ENCODE peak calls at places on chromosomes 6 and 20, in five cellular contexts. One of them, this sample, is unnamed.

GRCh38 chr6:3850451-3851203 is 1.5 kb downstream of the FAM50B start:
- DNase-seq in AG04450: no peak
- DNase-seq in neural progenitor cell: no peak
- DNase-seq in nephron progenitor cell: no peak
- DNase-seq in neural crest cell: no peak
- DNase-seq in this sample: no peak

GRCh38 chr6:96611342-96611964 is 48.5 kb downstream of the FHL5 start:
- DNase-seq in AG04450: no peak
- DNase-seq in neural progenitor cell: no peak
- DNase-seq in nephron progenitor cell: no peak
- DNase-seq in neural crest cell: no peak
- DNase-seq in this sample: peak; percentile 2

GRCh38 chr6:158633127-158633526 is 11.4 kb downstream of the DYNLT1 start:
- DNase-seq in AG04450: no peak
- DNase-seq in neural progenitor cell: no peak
- DNase-seq in nephron progenitor cell: no peak
- DNase-seq in neural crest cell: no peak
- DNase-seq in this sample: no peak

GRCh38 chr20:44728835-44729342 is 13.7 kb downstream of the CCN5 start:
- DNase-seq in AG04450: no peak
- DNase-seq in neural progenitor cell: peak; percentile 36
- DNase-seq in nephron progenitor cell: no peak
- DNase-seq in neural crest cell: no peak
- DNase-seq in this sample: no peak

GRCh38 chr20:24560571-24561485 is 91.4 kb downstream of the SYNDIG1 start:
- DNase-seq in AG04450: no peak
- DNase-seq in neural progenitor cell: no peak
- DNase-seq in nephron progenitor cell: no peak
- DNase-seq in neural crest cell: no peak
- DNase-seq in this sample: no peak

GRCh38 chr6:45830441-45831139 is 185.1 kb downstream of the CLIC5 start:
- DNase-seq in AG04450: no peak
- DNase-seq in neural progenitor cell: no peak
- DNase-seq in nephron progenitor cell: no peak
- DNase-seq in neural crest cell: no peak
- DNase-seq in this sample: no peak

GRCh38 chr6:25660512-25660911 is 8.5 kb downstream of the SCGN start:
- DNase-seq in AG04450: no peak
- DNase-seq in neural progenitor cell: no peak
- DNase-seq in nephron progenitor cell: no peak
- DNase-seq in neural crest cell: no peak
- DNase-seq in this sample: peak; percentile 61

GRCh38 chr20:13648291-13648690 is 9.6 kb upstream of the TASP1 start:
- DNase-seq in AG04450: no peak
- DNase-seq in neural progenitor cell: no peak
- DNase-seq in nephron progenitor cell: no peak
- DNase-seq in neural crest cell: no peak
- DNase-seq in this sample: no peak

GRCh38 chr6:5989141-5989723 is 17.5 kb downstream of the NRN1 start:
- DNase-seq in AG04450: no peak
- DNase-seq in neural progenitor cell: no peak
- DNase-seq in nephron progenitor cell: no peak
- DNase-seq in neural crest cell: no peak
- DNase-seq in this sample: no peak

GRCh38 chr6:72784581-72784980 is 162.7 kb downstream of the KCNQ5 start:
- DNase-seq in AG04450: no peak
- DNase-seq in neural progenitor cell: no peak
- DNase-seq in nephron progenitor cell: no peak
- DNase-seq in neural crest cell: no peak
- DNase-seq in this sample: peak; percentile 61

GRCh38 chr6:84411060-84411629 is 183.7 kb upstream of the CEP162 start:
- DNase-seq in AG04450: no peak
- DNase-seq in neural progenitor cell: no peak
- DNase-seq in nephron progenitor cell: no peak
- DNase-seq in neural crest cell: no peak
- DNase-seq in this sample: peak; percentile 45

GRCh38 chr6:32851025-32851424 is 2.5 kb downstream of the TAP1 start:
- DNase-seq in AG04450: no peak
- DNase-seq in neural progenitor cell: no peak
- DNase-seq in nephron progenitor cell: no peak
- DNase-seq in neural crest cell: no peak
- DNase-seq in this sample: no peak

GRCh38 chr20:62066983-62067433 is 1.3 kb upstream of the TAF4 start:
- DNase-seq in AG04450: no peak
- DNase-seq in neural progenitor cell: peak; percentile 57
- DNase-seq in nephron progenitor cell: no peak
- DNase-seq in neural crest cell: no peak
- DNase-seq in this sample: no peak

GRCh38 chr6:140485740-140486467 is 1111.5 kb upstream of the CITED2 start:
- DNase-seq in AG04450: peak; percentile 69
- DNase-seq in neural progenitor cell: no peak
- DNase-seq in nephron progenitor cell: no peak
- DNase-seq in neural crest cell: no peak
- DNase-seq in this sample: no peak

GRCh38 chr6:38131527-38131965 is 312.0 kb downstream of the ZFAND3 start:
- DNase-seq in AG04450: peak; percentile 91
- DNase-seq in neural progenitor cell: no peak
- DNase-seq in nephron progenitor cell: no peak
- DNase-seq in neural crest cell: no peak
- DNase-seq in this sample: peak; percentile 94

GRCh38 chr20:33636776-33637175 is 25.4 kb upstream of the C20orf144 start:
- DNase-seq in AG04450: no peak
- DNase-seq in neural progenitor cell: no peak
- DNase-seq in nephron progenitor cell: no peak
- DNase-seq in neural crest cell: no peak
- DNase-seq in this sample: no peak

GRCh38 chr6:7585287-7585930 is 4.6 kb upstream of the SNRNP48 start:
- DNase-seq in AG04450: no peak
- DNase-seq in neural progenitor cell: no peak
- DNase-seq in nephron progenitor cell: no peak
- DNase-seq in neural crest cell: no peak
- DNase-seq in this sample: no peak

GRCh38 chr6:71394001-71394432 is 105.4 kb downstream of the OGFRL1 start:
- DNase-seq in AG04450: no peak
- DNase-seq in neural progenitor cell: no peak
- DNase-seq in nephron progenitor cell: no peak
- DNase-seq in neural crest cell: no peak
- DNase-seq in this sample: no peak

GRCh38 chr6:116244284-116244683 is 9.6 kb downstream of the TSPYL4 start:
- DNase-seq in AG04450: no peak
- DNase-seq in neural progenitor cell: no peak
- DNase-seq in nephron progenitor cell: no peak
- DNase-seq in neural crest cell: no peak
- DNase-seq in this sample: no peak

GRCh38 chr6:105849741-105850140 is 236.4 kb upstream of the PRDM1 start:
- DNase-seq in AG04450: no peak
- DNase-seq in neural progenitor cell: peak; percentile 16
- DNase-seq in nephron progenitor cell: no peak
- DNase-seq in neural crest cell: no peak
- DNase-seq in this sample: no peak

GRCh38 chr6:101386982-101387381 is 6.5 kb upstream of the GRIK2 start:
- DNase-seq in AG04450: no peak
- DNase-seq in neural progenitor cell: peak; percentile 31
- DNase-seq in nephron progenitor cell: no peak
- DNase-seq in neural crest cell: no peak
- DNase-seq in this sample: no peak

GRCh38 chr20:59124326-59125029 is 39.1 kb upstream of the ZNF831 start:
- DNase-seq in AG04450: no peak
- DNase-seq in neural progenitor cell: no peak
- DNase-seq in nephron progenitor cell: no peak
- DNase-seq in neural crest cell: no peak
- DNase-seq in this sample: no peak

GRCh38 chr6:155436981-155437749 is 18.5 kb downstream of the NOX3 start:
- DNase-seq in AG04450: no peak
- DNase-seq in neural progenitor cell: no peak
- DNase-seq in nephron progenitor cell: no peak
- DNase-seq in neural crest cell: no peak
- DNase-seq in this sample: no peak

GRCh38 chr6:138765896-138766487 is 7.6 kb upstream of the CCDC28A start:
- DNase-seq in AG04450: peak; percentile 8
- DNase-seq in neural progenitor cell: peak; percentile 47
- DNase-seq in nephron progenitor cell: no peak
- DNase-seq in neural crest cell: no peak
- DNase-seq in this sample: no peak

GRCh38 chr6:2959909-2960719 is 11.3 kb downstream of the SERPINB6 start:
- DNase-seq in AG04450: peak; percentile 32
- DNase-seq in neural progenitor cell: peak; percentile 32
- DNase-seq in nephron progenitor cell: no peak
- DNase-seq in neural crest cell: no peak
- DNase-seq in this sample: no peak

GRCh38 chr6:147423111-147423510 is 85.4 kb upstream of the SAMD5 start:
- DNase-seq in AG04450: no peak
- DNase-seq in neural progenitor cell: no peak
- DNase-seq in nephron progenitor cell: no peak
- DNase-seq in neural crest cell: no peak
- DNase-seq in this sample: no peak

GRCh38 chr20:32481311-32482103 is 103.6 kb downstream of the NOL4L start:
- DNase-seq in AG04450: no peak
- DNase-seq in neural progenitor cell: peak; percentile 45
- DNase-seq in nephron progenitor cell: no peak
- DNase-seq in neural crest cell: no peak
- DNase-seq in this sample: no peak

GRCh38 chr20:48294196-48294595 is 508.9 kb upstream of the SULF2 start:
- DNase-seq in AG04450: no peak
- DNase-seq in neural progenitor cell: no peak
- DNase-seq in nephron progenitor cell: no peak
- DNase-seq in neural crest cell: no peak
- DNase-seq in this sample: no peak

GRCh38 chr20:48295966-48296421 is 510.7 kb upstream of the SULF2 start:
- DNase-seq in AG04450: peak; percentile 36
- DNase-seq in neural progenitor cell: peak; percentile 22
- DNase-seq in nephron progenitor cell: no peak
- DNase-seq in neural crest cell: no peak
- DNase-seq in this sample: no peak

GRCh38 chr20:48294942-48295341 is 509.7 kb upstream of the SULF2 start:
- DNase-seq in AG04450: no peak
- DNase-seq in neural progenitor cell: no peak
- DNase-seq in nephron progenitor cell: no peak
- DNase-seq in neural crest cell: no peak
- DNase-seq in this sample: no peak

GRCh38 chr20:48292806-48293205 is 507.5 kb upstream of the SULF2 start:
- DNase-seq in AG04450: no peak
- DNase-seq in neural progenitor cell: peak; percentile 40
- DNase-seq in nephron progenitor cell: no peak
- DNase-seq in neural crest cell: no peak
- DNase-seq in this sample: no peak

GRCh38 chr20:48295445-48295903 is 510.2 kb upstream of the SULF2 start:
- DNase-seq in AG04450: peak; percentile 79
- DNase-seq in neural progenitor cell: peak; percentile 76
- DNase-seq in nephron progenitor cell: peak; percentile 32
- DNase-seq in neural crest cell: no peak
- DNase-seq in this sample: peak; percentile 96
- TF ChIP-seq CTCF in AG04450: peak; percentile 48
- TF ChIP-seq CTCF in neural progenitor cell: peak; percentile 46
- TF ChIP-seq CTCF in nephron progenitor cell: peak; percentile 14
- TF ChIP-seq CTCF in neural crest cell: peak; percentile 58
- TF ChIP-seq CTCF in this sample: peak; percentile 52

DNA sequence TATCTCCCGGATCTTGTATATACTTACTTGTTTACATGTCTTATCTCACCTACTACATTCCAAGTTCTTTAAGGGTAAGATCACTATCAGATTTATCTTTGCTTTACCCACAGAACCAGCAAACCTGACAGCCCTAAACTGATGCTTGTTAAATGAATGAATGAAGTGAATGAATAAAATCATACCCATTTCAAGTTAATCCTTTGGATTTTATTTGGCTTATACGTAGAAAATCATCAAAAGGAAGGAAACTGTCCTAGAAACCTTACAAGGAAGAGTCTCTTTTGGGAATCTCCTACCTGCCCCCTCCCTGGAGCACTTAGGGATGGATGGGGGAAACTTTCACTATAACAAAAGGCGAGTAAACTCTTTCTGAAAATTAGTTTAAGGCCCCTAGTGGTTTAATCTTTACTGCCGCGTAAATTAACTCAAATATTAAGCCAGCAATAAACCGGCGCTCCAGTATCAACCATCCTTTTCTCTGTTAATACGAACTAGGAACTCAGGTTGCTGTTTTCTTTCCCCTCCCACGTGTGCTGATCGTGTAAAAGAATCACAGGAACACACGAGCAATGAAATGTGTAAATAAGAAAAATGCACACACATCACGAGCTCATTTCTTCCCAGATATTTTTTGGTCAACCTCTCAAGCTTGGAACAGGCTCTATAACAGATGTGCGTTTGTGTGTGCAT is 1.2 kb upstream of the UTRN start:
- DNase-seq in AG04450: no peak
- DNase-seq in neural progenitor cell: no peak
- DNase-seq in nephron progenitor cell: no peak
- DNase-seq in neural crest cell: no peak
- DNase-seq in this sample: no peak
- TF ChIP-seq CTCF in AG04450: peak; percentile 54
- TF ChIP-seq CTCF in neural progenitor cell: no peak
- TF ChIP-seq CTCF in nephron progenitor cell: no peak
- TF ChIP-seq CTCF in neural crest cell: peak; percentile 50
- TF ChIP-seq CTCF in this sample: no peak

GRCh38 chr6:12483712-12484111 is 193.6 kb downstream of the EDN1 start:
- DNase-seq in AG04450: peak; percentile 86
- DNase-seq in neural progenitor cell: no peak
- DNase-seq in nephron progenitor cell: no peak
- DNase-seq in neural crest cell: no peak
- DNase-seq in this sample: peak; percentile 73

GRCh38 chr6:12484519-12484918 is 194.4 kb downstream of the EDN1 start:
- DNase-seq in AG04450: no peak
- DNase-seq in neural progenitor cell: no peak
- DNase-seq in nephron progenitor cell: no peak
- DNase-seq in neural crest cell: no peak
- DNase-seq in this sample: no peak

GRCh38 chr6:12480379-12480778 is 190.2 kb downstream of the EDN1 start:
- DNase-seq in AG04450: no peak
- DNase-seq in neural progenitor cell: no peak
- DNase-seq in nephron progenitor cell: no peak
- DNase-seq in neural crest cell: no peak
- DNase-seq in this sample: no peak

GRCh38 chr6:12481292-12481691 is 191.1 kb downstream of the EDN1 start:
- DNase-seq in AG04450: no peak
- DNase-seq in neural progenitor cell: no peak
- DNase-seq in nephron progenitor cell: no peak
- DNase-seq in neural crest cell: no peak
- DNase-seq in this sample: no peak

GRCh38 chr6:12482386-12482785 is 192.2 kb downstream of the EDN1 start:
- DNase-seq in AG04450: no peak
- DNase-seq in neural progenitor cell: peak; percentile 39
- DNase-seq in nephron progenitor cell: no peak
- DNase-seq in neural crest cell: no peak
- DNase-seq in this sample: no peak
- TF ChIP-seq CTCF in AG04450: peak; percentile 32
- TF ChIP-seq CTCF in neural progenitor cell: peak; percentile 51
- TF ChIP-seq CTCF in nephron progenitor cell: no peak
- TF ChIP-seq CTCF in neural crest cell: peak; percentile 13
- TF ChIP-seq CTCF in this sample: peak; percentile 31

GRCh38 chr6:113092795-113093194 is 745.7 kb downstream of the RFPL4B start:
- DNase-seq in AG04450: no peak
- DNase-seq in neural progenitor cell: no peak
- DNase-seq in nephron progenitor cell: no peak
- DNase-seq in neural crest cell: no peak
- DNase-seq in this sample: no peak

GRCh38 chr6:113094781-113095180 is 747.7 kb downstream of the RFPL4B start:
- DNase-seq in AG04450: no peak
- DNase-seq in neural progenitor cell: no peak
- DNase-seq in nephron progenitor cell: no peak
- DNase-seq in neural crest cell: no peak
- DNase-seq in this sample: no peak

GRCh38 chr6:113083947-113084346 is 736.8 kb downstream of the RFPL4B start:
- DNase-seq in AG04450: no peak
- DNase-seq in neural progenitor cell: no peak
- DNase-seq in nephron progenitor cell: no peak
- DNase-seq in neural crest cell: no peak
- DNase-seq in this sample: no peak

GRCh38 chr6:113089056-113089455 is 741.9 kb downstream of the RFPL4B start:
- DNase-seq in AG04450: no peak
- DNase-seq in neural progenitor cell: no peak
- DNase-seq in nephron progenitor cell: no peak
- DNase-seq in neural crest cell: no peak
- DNase-seq in this sample: no peak
- TF ChIP-seq CTCF in AG04450: no peak
- TF ChIP-seq CTCF in neural progenitor cell: peak; percentile 25
- TF ChIP-seq CTCF in nephron progenitor cell: no peak
- TF ChIP-seq CTCF in neural crest cell: no peak
- TF ChIP-seq CTCF in this sample: no peak